ENCODE peak calls at places on chromosomes 11 and 22, in four cellular contexts. S is GM12865, V is adrenal gland, J is H4. B is an unnamed sample.

GRCh38 chr22:37167176-37167980 is 17.7 kb upstream of the IL2RB start:
- DNase-seq in S (no peak), J (no peak), V (peak; percentile 16), B (no peak)

GRCh38 chr22:27992294-27993165 is 73.5 kb upstream of the PITPNB start:
- DNase-seq in V (no peak), S (no peak), J (no peak), B (no peak)

GRCh38 chr22:43228330-43228729 is 41.4 kb upstream of the TTLL12 start:
- DNase-seq in J (no peak), V (peak; percentile 39), S (peak; percentile 31), B (peak; percentile 55)

GRCh38 chr22:17375914-17376614 is 6.8 kb downstream of the CECR2 start:
- DNase-seq in V (no peak), J (no peak), S (no peak), B (no peak)

GRCh38 chr11:65639623-65640482 is 2.0 kb downstream of the SIPA1 start:
- DNase-seq in J (no peak), V (no peak), S (peak; percentile 94), B (peak; percentile 85)

GRCh38 chr11:66353762-66354161 is 6.3 kb upstream of the B4GAT1 start:
- DNase-seq in V (no peak), S (no peak), J (no peak), B (no peak)

GRCh38 chr22:33579448-33580093 is 340.7 kb downstream of the LARGE1 start:
- DNase-seq in S (peak; percentile 76), V (peak; percentile 75), J (peak; percentile 16), B (peak; percentile 8)

GRCh38 chr22:26442086-26442756 is 13.2 kb downstream of the ASPHD2 start:
- DNase-seq in S (no peak), V (no peak), J (no peak), B (no peak)

GRCh38 chr11:117824571-117825537 is at the start of gene FXYD2:
- DNase-seq in J (no peak), V (peak; percentile 42), S (no peak), B (no peak)

GRCh38 chr11:63663809-63664208 is 7.4 kb downstream of the ATL3 start:
- DNase-seq in J (peak; percentile 43), V (no peak), S (no peak), B (no peak)

GRCh38 chr11:116461789-116462188 is 311.0 kb downstream of the BUD13 start:
- DNase-seq in S (no peak), V (no peak), J (no peak), B (no peak)

GRCh38 chr11:134453441-134453840 is 41.4 kb upstream of the B3GAT1 start:
- DNase-seq in S (no peak), V (no peak), J (no peak), B (no peak)

B was measured in HL-60.